ENCODE peak calls at places on chromosome 1, in six cellular contexts. Q, F, N, M, U and R are unnamed samples.

GRCh38 chr1:15765495-15766194 is 7.0 kb downstream of the FBLIM1 start:
- DNase-seq in Q (no peak), F (no peak), N (no peak), M (no peak), U (no peak), R (peak)

GRCh38 chr1:36119451-36119850 is 5.6 kb downstream of the COL8A2 start:
- DNase-seq in Q (no peak), F (no peak), N (no peak), M (no peak), U (no peak), R (no peak)

GRCh38 chr1:183470147-183470960 is 1.9 kb upstream of the SMG7 start:
- DNase-seq in Q (peak), F (peak), N (no peak), M (peak), U (peak), R (peak)

GRCh38 chr1:223702735-223703667 is 9.3 kb upstream of the CAPN2 start:
- DNase-seq in Q (no peak), F (no peak), N (no peak), M (no peak), U (no peak), R (peak)

GRCh38 chr1:39509360-39510009 is 18.0 kb downstream of the BMP8A start:
- DNase-seq in Q (no peak), F (no peak), N (no peak), M (no peak), U (no peak), R (peak)

GRCh38 chr1:91513160-91513559 is 12.5 kb downstream of the CDC7 start:
- DNase-seq in Q (no peak), F (no peak), N (no peak), M (no peak), U (no peak), R (peak)

GRCh38 chr1:19447550-19447949 is 37.8 kb downstream of the CAPZB start:
- DNase-seq in Q (no peak), F (no peak), N (no peak), M (no peak), U (no peak), R (no peak)

GRCh38 chr1:178530037-178530402 is 17.1 kb downstream of the TEX35 start:
- DNase-seq in Q (no peak), F (no peak), N (peak), M (no peak), U (no peak), R (peak)

GRCh38 chr1:202343652-202344349 is 2.1 kb upstream of the UBE2T start:
- DNase-seq in Q (no peak), F (no peak), N (no peak), M (no peak), U (no peak), R (peak)

GRCh38 chr1:9061252-9061948 is 8.0 kb downstream of the SLC2A5 start:
- DNase-seq in Q (no peak), F (no peak), N (no peak), M (no peak), U (no peak), R (no peak)

GRCh38 chr1:222843434-222844107 is 28.7 kb downstream of the DISP1 start:
- DNase-seq in Q (no peak), F (no peak), N (no peak), M (no peak), U (no peak), R (no peak)

GRCh38 chr1:110440877-110441276 is 10.1 kb upstream of the PROK1 start:
- DNase-seq in Q (no peak), F (no peak), N (no peak), M (no peak), U (no peak), R (peak)

GRCh38 chr1:41900611-41901444 is 17.9 kb downstream of the HIVEP3 start:
- DNase-seq in Q (no peak), F (no peak), N (peak), M (no peak), U (no peak), R (peak)

GRCh38 chr1:110634455-110635281 is 28.5 kb upstream of the KCNA2 start:
- DNase-seq in Q (peak), F (peak), N (no peak), M (peak), U (no peak), R (peak)

GRCh38 chr1:11730429-11730861 is 5.5 kb upstream of the AGTRAP start:
- DNase-seq in Q (no peak), F (no peak), N (no peak), M (no peak), U (no peak), R (peak)

GRCh38 chr1:222629921-222630535 is 12.1 kb downstream of the MIA3 start:
- DNase-seq in Q (no peak), F (no peak), N (no peak), M (no peak), U (no peak), R (peak)

GRCh38 chr1:184152502-184152901 is 101.0 kb downstream of the TSEN15 start:
- DNase-seq in Q (no peak), F (no peak), N (no peak), M (no peak), U (no peak), R (peak)

GRCh38 chr1:76465030-76465429 is 390.5 kb downstream of the ST6GALNAC3 start:
- DNase-seq in Q (no peak), F (no peak), N (no peak), M (no peak), U (no peak), R (peak)

GRCh38 chr1:116737855-116738318 is 16.3 kb upstream of the CD2 start:
- DNase-seq in Q (no peak), F (no peak), N (no peak), M (no peak), U (no peak), R (no peak)

GRCh38 chr1:27528701-27529637 is 39.0 kb upstream of the WASF2 start:
- DNase-seq in Q (peak), F (no peak), N (no peak), M (no peak), U (no peak), R (peak)

GRCh38 chr1:212012034-212012740 is 23.2 kb downstream of the INTS7 start:
- DNase-seq in Q (peak), F (no peak), N (no peak), M (peak), U (peak), R (peak)

GRCh38 chr1:35454616-35455015 is 102.6 kb downstream of the KIAA0319L start:
- DNase-seq in Q (no peak), F (no peak), N (no peak), M (no peak), U (no peak), R (peak)

GRCh38 chr1:40848530-40849189 is 13.5 kb downstream of the CITED4 start:
- DNase-seq in Q (peak), F (no peak), N (no peak), M (no peak), U (peak), R (peak)

GRCh38 chr1:204190212-204191211 is 5.8 kb downstream of the KISS1 start:
- DNase-seq in Q (no peak), F (no peak), N (no peak), M (no peak), U (peak), R (peak)

GRCh38 chr1:231357831-231358354 is 19.8 kb downstream of the SPRTN start:
- DNase-seq in Q (peak), F (no peak), N (no peak), M (no peak), U (no peak), R (peak)